ENCODE peak calls at places on chromosomes 7 and 10, in ten cellular contexts. One of them, this sample, is unnamed.
A peak's percentile ranks its signal among the peaks of the same experiment; 100 is the strongest.

GRCh38 chr7:63030061-63030460 is 968.6 kb upstream of the ZNF722 start:
- DNase-seq in upper lobe of right lung: no peak
- DNase-seq in tibial nerve: no peak
- DNase-seq in tibial artery: no peak
- DNase-seq in ovary: no peak
- DNase-seq in right lobe of liver: peak; percentile 28
- DNase-seq in psoas muscle: no peak
- DNase-seq in heart left ventricle: no peak
- DNase-seq in CD8-positive, alpha-beta T cell: no peak
- DNase-seq in HCT116: no peak
- DNase-seq in this sample: no peak

GRCh38 chr7:107284911-107285479 is 116.2 kb downstream of the HBP1 start:
- DNase-seq in upper lobe of right lung: no peak
- DNase-seq in tibial nerve: no peak
- DNase-seq in tibial artery: no peak
- DNase-seq in ovary: no peak
- DNase-seq in right lobe of liver: no peak
- DNase-seq in psoas muscle: no peak
- DNase-seq in heart left ventricle: no peak
- DNase-seq in CD8-positive, alpha-beta T cell: no peak
- DNase-seq in HCT116: no peak
- DNase-seq in this sample: no peak

GRCh38 chr7:131249003-131249402 is 78.7 kb upstream of the MKLN1 start:
- DNase-seq in upper lobe of right lung: peak; percentile 70
- DNase-seq in tibial nerve: peak; percentile 38
- DNase-seq in tibial artery: peak; percentile 91
- DNase-seq in ovary: peak; percentile 41
- DNase-seq in right lobe of liver: no peak
- DNase-seq in psoas muscle: peak; percentile 91
- DNase-seq in heart left ventricle: peak; percentile 63
- DNase-seq in CD8-positive, alpha-beta T cell: no peak
- DNase-seq in HCT116: no peak
- DNase-seq in this sample: peak; percentile 70

GRCh38 chr10:31962826-31963597 is 34.4 kb upstream of the ARHGAP12 start:
- DNase-seq in upper lobe of right lung: no peak
- DNase-seq in tibial nerve: no peak
- DNase-seq in tibial artery: no peak
- DNase-seq in ovary: no peak
- DNase-seq in right lobe of liver: no peak
- DNase-seq in psoas muscle: no peak
- DNase-seq in heart left ventricle: no peak
- DNase-seq in CD8-positive, alpha-beta T cell: no peak
- DNase-seq in HCT116: no peak
- DNase-seq in this sample: peak; percentile 15

GRCh38 chr10:35236739-35237138 is 99.6 kb upstream of the CCNY start:
- DNase-seq in upper lobe of right lung: no peak
- DNase-seq in tibial nerve: no peak
- DNase-seq in tibial artery: no peak
- DNase-seq in ovary: no peak
- DNase-seq in right lobe of liver: no peak
- DNase-seq in psoas muscle: no peak
- DNase-seq in heart left ventricle: no peak
- DNase-seq in CD8-positive, alpha-beta T cell: no peak
- DNase-seq in HCT116: no peak
- DNase-seq in this sample: no peak

GRCh38 chr10:78185693-78186055 is 152.0 kb downstream of the RPS24 start:
- DNase-seq in upper lobe of right lung: no peak
- DNase-seq in tibial nerve: no peak
- DNase-seq in tibial artery: peak; percentile 73
- DNase-seq in ovary: no peak
- DNase-seq in right lobe of liver: no peak
- DNase-seq in psoas muscle: no peak
- DNase-seq in heart left ventricle: no peak
- DNase-seq in CD8-positive, alpha-beta T cell: no peak
- DNase-seq in HCT116: no peak
- DNase-seq in this sample: peak; percentile 10

GRCh38 chr7:157479326-157479725 is 142.5 kb downstream of the DNAJB6 start:
- DNase-seq in upper lobe of right lung: no peak
- DNase-seq in tibial nerve: no peak
- DNase-seq in tibial artery: no peak
- DNase-seq in ovary: no peak
- DNase-seq in right lobe of liver: peak; percentile 34
- DNase-seq in psoas muscle: no peak
- DNase-seq in heart left ventricle: peak; percentile 33
- DNase-seq in CD8-positive, alpha-beta T cell: no peak
- DNase-seq in HCT116: no peak
- DNase-seq in this sample: no peak

GRCh38 chr10:89421018-89421476 is 6.7 kb downstream of the IFIT5 start:
- DNase-seq in upper lobe of right lung: no peak
- DNase-seq in tibial nerve: no peak
- DNase-seq in tibial artery: no peak
- DNase-seq in ovary: no peak
- DNase-seq in right lobe of liver: no peak
- DNase-seq in psoas muscle: no peak
- DNase-seq in heart left ventricle: no peak
- DNase-seq in CD8-positive, alpha-beta T cell: no peak
- DNase-seq in HCT116: no peak
- DNase-seq in this sample: peak; percentile 43

GRCh38 chr7:78139335-78139734 is 340.8 kb downstream of the PHTF2 start:
- DNase-seq in upper lobe of right lung: no peak
- DNase-seq in tibial nerve: no peak
- DNase-seq in tibial artery: no peak
- DNase-seq in ovary: no peak
- DNase-seq in right lobe of liver: no peak
- DNase-seq in psoas muscle: no peak
- DNase-seq in heart left ventricle: no peak
- DNase-seq in CD8-positive, alpha-beta T cell: no peak
- DNase-seq in HCT116: no peak
- DNase-seq in this sample: no peak

GRCh38 chr7:57308631-57309408 is 141.2 kb upstream of the ZNF716 start:
- DNase-seq in upper lobe of right lung: no peak
- DNase-seq in tibial nerve: no peak
- DNase-seq in tibial artery: no peak
- DNase-seq in ovary: no peak
- DNase-seq in right lobe of liver: peak; percentile 47
- DNase-seq in psoas muscle: no peak
- DNase-seq in heart left ventricle: no peak
- DNase-seq in CD8-positive, alpha-beta T cell: no peak
- DNase-seq in HCT116: no peak
- DNase-seq in this sample: no peak

GRCh38 chr7:32501522-32501921 is 6.2 kb downstream of the AVL9 start:
- DNase-seq in upper lobe of right lung: no peak
- DNase-seq in tibial nerve: no peak
- DNase-seq in tibial artery: no peak
- DNase-seq in ovary: no peak
- DNase-seq in right lobe of liver: no peak
- DNase-seq in psoas muscle: no peak
- DNase-seq in heart left ventricle: no peak
- DNase-seq in CD8-positive, alpha-beta T cell: no peak
- DNase-seq in HCT116: peak; percentile 24
- DNase-seq in this sample: no peak

GRCh38 chr10:1724921-1725320 is 12.4 kb downstream of the ADARB2 start:
- DNase-seq in upper lobe of right lung: no peak
- DNase-seq in tibial nerve: no peak
- DNase-seq in tibial artery: no peak
- DNase-seq in ovary: no peak
- DNase-seq in right lobe of liver: no peak
- DNase-seq in psoas muscle: no peak
- DNase-seq in heart left ventricle: no peak
- DNase-seq in CD8-positive, alpha-beta T cell: no peak
- DNase-seq in HCT116: no peak
- DNase-seq in this sample: no peak

GRCh38 chr7:41699532-41699931 is 3.4 kb downstream of the INHBA start:
- DNase-seq in upper lobe of right lung: no peak
- DNase-seq in tibial nerve: no peak
- DNase-seq in tibial artery: no peak
- DNase-seq in ovary: peak; percentile 39
- DNase-seq in right lobe of liver: no peak
- DNase-seq in psoas muscle: no peak
- DNase-seq in heart left ventricle: no peak
- DNase-seq in CD8-positive, alpha-beta T cell: no peak
- DNase-seq in HCT116: no peak
- DNase-seq in this sample: peak; percentile 44

GRCh38 chr10:70093335-70093944 is 39.2 kb downstream of the AIFM2 start:
- DNase-seq in upper lobe of right lung: no peak
- DNase-seq in tibial nerve: no peak
- DNase-seq in tibial artery: no peak
- DNase-seq in ovary: no peak
- DNase-seq in right lobe of liver: no peak
- DNase-seq in psoas muscle: no peak
- DNase-seq in heart left ventricle: no peak
- DNase-seq in CD8-positive, alpha-beta T cell: peak; percentile 3
- DNase-seq in HCT116: no peak
- DNase-seq in this sample: no peak

DNA sequence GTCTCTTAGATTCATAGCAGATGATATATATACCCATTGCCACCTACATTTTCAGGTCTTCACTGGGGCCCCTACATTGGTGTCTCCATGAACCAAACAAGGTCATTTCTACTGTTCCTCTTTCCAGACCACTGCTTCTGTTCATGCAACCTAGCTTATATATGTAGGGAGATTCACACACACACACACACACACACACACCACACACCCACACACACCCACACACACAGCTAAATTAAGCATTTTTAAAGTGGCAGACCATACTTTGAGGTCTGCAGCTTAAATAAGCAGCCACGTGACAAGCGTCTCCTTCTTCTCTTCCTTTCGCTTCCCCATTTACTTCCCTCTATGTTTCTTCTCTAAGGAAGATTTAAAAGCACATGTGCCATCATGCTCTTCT is 70.0 kb upstream of the CC2D2B start:
- DNase-seq in upper lobe of right lung: peak; percentile 67
- DNase-seq in tibial nerve: no peak
- DNase-seq in tibial artery: no peak
- DNase-seq in ovary: no peak
- DNase-seq in right lobe of liver: no peak
- DNase-seq in psoas muscle: no peak
- DNase-seq in heart left ventricle: no peak
- DNase-seq in CD8-positive, alpha-beta T cell: no peak
- DNase-seq in HCT116: no peak
- DNase-seq in this sample: no peak
- H3K4me1 ChIP-seq in upper lobe of right lung: peaks cover 12% of the 10 kb centered on the region
- H3K4me1 ChIP-seq in tibial nerve: no peaks in the 10 kb centered on the region
- H3K4me1 ChIP-seq in tibial artery: peaks cover 76% of the 10 kb centered on the region
- H3K4me1 ChIP-seq in ovary: no peaks in the 10 kb centered on the region
- H3K4me1 ChIP-seq in right lobe of liver: no peaks in the 10 kb centered on the region
- H3K4me1 ChIP-seq in psoas muscle: no peaks in the 10 kb centered on the region
- H3K4me1 ChIP-seq in heart left ventricle: peaks cover 28% of the 10 kb centered on the region
- H3K4me1 ChIP-seq in CD8-positive, alpha-beta T cell: no peaks in the 10 kb centered on the region
- H3K4me1 ChIP-seq in HCT116: no peaks in the 10 kb centered on the region
- H3K4me1 ChIP-seq in this sample: peaks cover 28% of the 10 kb centered on the region

GRCh38 chr10:75400769-75401568 is 595 bp downstream of the ZNF503 start:
- DNase-seq in upper lobe of right lung: peak; percentile 83
- DNase-seq in tibial nerve: peak; percentile 42
- DNase-seq in tibial artery: peak; percentile 84
- DNase-seq in ovary: peak; percentile 68
- DNase-seq in right lobe of liver: peak; percentile 76
- DNase-seq in psoas muscle: peak; percentile 77
- DNase-seq in heart left ventricle: peak; percentile 84
- DNase-seq in CD8-positive, alpha-beta T cell: no peak
- DNase-seq in HCT116: no peak
- DNase-seq in this sample: peak; percentile 76
- H3K27me3 ChIP-seq in upper lobe of right lung: peaks cover 11% of the 10 kb centered on the region
- H3K27me3 ChIP-seq in tibial nerve: peaks cover 13% of the 10 kb centered on the region
- H3K27me3 ChIP-seq in tibial artery: no peaks in the 10 kb centered on the region
- H3K27me3 ChIP-seq in ovary: no peaks in the 10 kb centered on the region
- H3K27me3 ChIP-seq in right lobe of liver: no peaks in the 10 kb centered on the region
- H3K27me3 ChIP-seq in psoas muscle: peaks cover 75% of the 10 kb centered on the region
- H3K27me3 ChIP-seq in heart left ventricle: no peaks in the 10 kb centered on the region
- H3K27me3 ChIP-seq in CD8-positive, alpha-beta T cell: peaks cover 13% of the 10 kb centered on the region
- H3K27me3 ChIP-seq in HCT116: no peaks in the 10 kb centered on the region
- H3K27me3 ChIP-seq in this sample: no peaks in the 10 kb centered on the region

GRCh38 chr7:45973725-45974532 is 52.9 kb upstream of the IGFBP3 start:
- DNase-seq in upper lobe of right lung: no peak
- DNase-seq in tibial nerve: no peak
- DNase-seq in tibial artery: no peak
- DNase-seq in ovary: no peak
- DNase-seq in right lobe of liver: no peak
- DNase-seq in psoas muscle: no peak
- DNase-seq in heart left ventricle: no peak
- DNase-seq in CD8-positive, alpha-beta T cell: no peak
- DNase-seq in HCT116: no peak
- DNase-seq in this sample: no peak

GRCh38 chr7:45974540-45975360 is 53.7 kb upstream of the IGFBP3 start:
- DNase-seq in upper lobe of right lung: no peak
- DNase-seq in tibial nerve: no peak
- DNase-seq in tibial artery: no peak
- DNase-seq in ovary: no peak
- DNase-seq in right lobe of liver: no peak
- DNase-seq in psoas muscle: no peak
- DNase-seq in heart left ventricle: no peak
- DNase-seq in CD8-positive, alpha-beta T cell: no peak
- DNase-seq in HCT116: no peak
- DNase-seq in this sample: no peak

GRCh38 chr7:45971661-45972175 is 50.6 kb upstream of the IGFBP3 start:
- DNase-seq in upper lobe of right lung: no peak
- DNase-seq in tibial nerve: no peak
- DNase-seq in tibial artery: peak; percentile 54
- DNase-seq in ovary: no peak
- DNase-seq in right lobe of liver: no peak
- DNase-seq in psoas muscle: no peak
- DNase-seq in heart left ventricle: no peak
- DNase-seq in CD8-positive, alpha-beta T cell: no peak
- DNase-seq in HCT116: no peak
- DNase-seq in this sample: no peak

GRCh38 chr7:45971171-45971570 is 50.1 kb upstream of the IGFBP3 start:
- DNase-seq in upper lobe of right lung: no peak
- DNase-seq in tibial nerve: no peak
- DNase-seq in tibial artery: no peak
- DNase-seq in ovary: no peak
- DNase-seq in right lobe of liver: no peak
- DNase-seq in psoas muscle: no peak
- DNase-seq in heart left ventricle: no peak
- DNase-seq in CD8-positive, alpha-beta T cell: no peak
- DNase-seq in HCT116: no peak
- DNase-seq in this sample: no peak

GRCh38 chr7:45972629-45973312 is 51.7 kb upstream of the IGFBP3 start:
- DNase-seq in upper lobe of right lung: no peak
- DNase-seq in tibial nerve: no peak
- DNase-seq in tibial artery: no peak
- DNase-seq in ovary: no peak
- DNase-seq in right lobe of liver: no peak
- DNase-seq in psoas muscle: no peak
- DNase-seq in heart left ventricle: no peak
- DNase-seq in CD8-positive, alpha-beta T cell: no peak
- DNase-seq in HCT116: no peak
- DNase-seq in this sample: no peak
- TF ChIP-seq CTCF in upper lobe of right lung: no peak
- TF ChIP-seq CTCF in tibial nerve: no peak
- TF ChIP-seq CTCF in tibial artery: no peak
- TF ChIP-seq CTCF in ovary: no peak
- TF ChIP-seq CTCF in right lobe of liver: no peak
- TF ChIP-seq CTCF in psoas muscle: no peak
- TF ChIP-seq CTCF in heart left ventricle: no peak
- TF ChIP-seq CTCF in CD8-positive, alpha-beta T cell: no peak
- TF ChIP-seq CTCF in HCT116: no peak
- TF ChIP-seq CTCF in this sample: no peak

DNA sequence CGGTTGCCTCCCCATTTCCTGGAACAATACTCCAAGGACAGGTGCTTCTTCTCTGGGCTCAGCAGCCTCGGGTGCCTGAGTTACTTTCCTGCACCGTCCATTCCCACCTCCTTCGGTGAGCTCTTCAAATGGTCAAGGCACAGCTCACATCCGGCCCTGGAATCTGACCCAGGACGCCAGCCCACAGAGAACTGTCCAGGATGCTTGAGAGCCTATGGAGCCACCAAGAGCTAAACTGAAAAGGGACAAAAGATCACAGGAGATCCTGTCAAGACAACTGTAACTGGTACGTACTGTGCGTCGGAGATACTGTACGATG is 72.5 kb downstream of the CTBP2 start:
- DNase-seq in upper lobe of right lung: peak; percentile 11
- DNase-seq in tibial nerve: no peak
- DNase-seq in tibial artery: peak; percentile 50
- DNase-seq in ovary: no peak
- DNase-seq in right lobe of liver: no peak
- DNase-seq in psoas muscle: peak; percentile 26
- DNase-seq in heart left ventricle: no peak
- DNase-seq in CD8-positive, alpha-beta T cell: no peak
- DNase-seq in HCT116: no peak
- DNase-seq in this sample: no peak
- H3K4me1 ChIP-seq in upper lobe of right lung: peaks cover 25% of the 10 kb centered on the region
- H3K4me1 ChIP-seq in tibial nerve: no peaks in the 10 kb centered on the region
- H3K4me1 ChIP-seq in tibial artery: peaks cover 60% of the 10 kb centered on the region
- H3K4me1 ChIP-seq in ovary: peaks cover 34% of the 10 kb centered on the region
- H3K4me1 ChIP-seq in right lobe of liver: no peaks in the 10 kb centered on the region
- H3K4me1 ChIP-seq in psoas muscle: peaks cover 77% of the 10 kb centered on the region
- H3K4me1 ChIP-seq in heart left ventricle: peaks cover 57% of the 10 kb centered on the region
- H3K4me1 ChIP-seq in CD8-positive, alpha-beta T cell: no peaks in the 10 kb centered on the region
- H3K4me1 ChIP-seq in HCT116: peaks cover 75% of the 10 kb centered on the region
- H3K4me1 ChIP-seq in this sample: peaks cover 71% of the 10 kb centered on the region